ENCODE peak calls at places on chromosomes 6 and 20, in six cellular contexts. W, I, S, Z, F and M are unnamed samples.

GRCh38 chr6:2877057-2877882 is 25.8 kb downstream of the SERPINB9 start:
- DNase-seq in W (no peak), I (no peak), S (no peak), Z (no peak), F (no peak), M (peak; percentile 63)

GRCh38 chr6:105992315-105992961 is 93.7 kb upstream of the PRDM1 start:
- DNase-seq in W (peak; percentile 86), I (peak; percentile 77), S (peak; percentile 88), Z (peak; percentile 89), F (no peak), M (peak; percentile 85)

GRCh38 chr6:53410508-53411258 is 61.9 kb upstream of the ELOVL5 start:
- DNase-seq in W (peak; percentile 36), I (peak; percentile 25), S (peak; percentile 47), Z (peak; percentile 54), F (no peak), M (peak; percentile 37)

GRCh38 chr6:99885051-99885450 is 109.0 kb downstream of the MCHR2 start:
- DNase-seq in W (no peak), I (no peak), S (no peak), Z (no peak), F (no peak), M (no peak)

GRCh38 chr6:30689985-30690384 is 799 bp downstream of the NRM start:
- DNase-seq in W (no peak), I (no peak), S (peak; percentile 40), Z (no peak), F (no peak), M (no peak)

GRCh38 chr6:7991992-7992815 is 72.0 kb downstream of the BLOC1S5 start:
- DNase-seq in W (no peak), I (peak; percentile 61), S (peak; percentile 61), Z (no peak), F (no peak), M (no peak)

GRCh38 chr20:577167-577791 is 32.8 kb downstream of the TCF15 start:
- DNase-seq in W (no peak), I (no peak), S (no peak), Z (no peak), F (no peak), M (peak; percentile 40)

GRCh38 chr20:17875106-17875980 is 93.3 kb downstream of the SNX5 start:
- DNase-seq in W (peak; percentile 57), I (peak; percentile 80), S (peak; percentile 85), Z (no peak), F (no peak), M (peak; percentile 95)

GRCh38 chr6:31170987-31171671 is 647 bp upstream of the POU5F1 start:
- DNase-seq in W (no peak), I (no peak), S (no peak), Z (no peak), F (no peak), M (no peak)

GRCh38 chr6:87396595-87397392 is 11.0 kb upstream of the CFAP206 start:
- DNase-seq in W (no peak), I (no peak), S (no peak), Z (no peak), F (no peak), M (no peak)

GRCh38 chr20:13009682-13010406 is 1.1 kb downstream of the SPTLC3 start:
- DNase-seq in W (no peak), I (no peak), S (peak; percentile 45), Z (peak; percentile 17), F (no peak), M (peak; percentile 97)

GRCh38 chr20:22288156-22288555 is 296.2 kb downstream of the FOXA2 start:
- DNase-seq in W (no peak), I (no peak), S (no peak), Z (no peak), F (no peak), M (no peak)

GRCh38 chr20:14956538-14956937 is 619.1 kb upstream of the FLRT3 start:
- DNase-seq in W (no peak), I (no peak), S (no peak), Z (no peak), F (no peak), M (no peak)

GRCh38 chr6:105642708-105643107 is 239.8 kb upstream of the PREP start:
- DNase-seq in W (no peak), I (no peak), S (no peak), Z (no peak), F (no peak), M (no peak)

GRCh38 chr20:59777321-59777705 is 156.1 kb downstream of the SYCP2 start:
- DNase-seq in W (no peak), I (no peak), S (no peak), Z (no peak), F (peak; percentile 31), M (no peak)

GRCh38 chr6:134676307-134677281 is 273.3 kb downstream of the ALDH8A1 start:
- DNase-seq in W (no peak), I (no peak), S (no peak), Z (no peak), F (no peak), M (no peak)

GRCh38 chr20:43948455-43948854 is 33.8 kb downstream of the TOX2 start:
- DNase-seq in W (no peak), I (no peak), S (no peak), Z (no peak), F (no peak), M (no peak)

GRCh38 chr20:1426231-1426849 is 33.5 kb upstream of the FKBP1A start:
- DNase-seq in W (no peak), I (no peak), S (no peak), Z (no peak), F (no peak), M (no peak)

GRCh38 chr6:43076093-43076927 is at the start of gene PTK7:
- DNase-seq in W (no peak), I (peak; percentile 47), S (no peak), Z (no peak), F (no peak), M (peak; percentile 80)

GRCh38 chr6:157219201-157220200 is 103.8 kb downstream of the TMEM242 start:
- DNase-seq in W (no peak), I (no peak), S (no peak), Z (no peak), F (no peak), M (no peak)

GRCh38 chr6:109081516-109081915 is 13.1 kb downstream of the SESN1 start:
- DNase-seq in W (no peak), I (no peak), S (no peak), Z (no peak), F (no peak), M (no peak)

GRCh38 chr6:50056242-50056641 is 6.5 kb upstream of the DEFB112 start:
- DNase-seq in W (no peak), I (no peak), S (no peak), Z (no peak), F (no peak), M (no peak)
- H3K4me3 ChIP-seq in W (no peak overlapping the region), I (no peak overlapping the region), S (no peak overlapping the region), Z (no peak overlapping the region), F (no peak overlapping the region), M (no peak overlapping the region)

GRCh38 chr20:24138951-24139350 is 150.4 kb upstream of the GGTLC1 start:
- DNase-seq in W (no peak), I (no peak), S (no peak), Z (no peak), F (no peak), M (no peak)

GRCh38 chr20:24136659-24137246 is 148.2 kb upstream of the GGTLC1 start:
- DNase-seq in W (no peak), I (no peak), S (no peak), Z (no peak), F (no peak), M (no peak)

GRCh38 chr20:24141111-24141510 is 152.5 kb upstream of the GGTLC1 start:
- DNase-seq in W (no peak), I (no peak), S (no peak), Z (no peak), F (no peak), M (no peak)

GRCh38 chr20:24138126-24138857 is 149.7 kb upstream of the GGTLC1 start:
- DNase-seq in W (no peak), I (no peak), S (no peak), Z (no peak), F (no peak), M (no peak)

DNA sequence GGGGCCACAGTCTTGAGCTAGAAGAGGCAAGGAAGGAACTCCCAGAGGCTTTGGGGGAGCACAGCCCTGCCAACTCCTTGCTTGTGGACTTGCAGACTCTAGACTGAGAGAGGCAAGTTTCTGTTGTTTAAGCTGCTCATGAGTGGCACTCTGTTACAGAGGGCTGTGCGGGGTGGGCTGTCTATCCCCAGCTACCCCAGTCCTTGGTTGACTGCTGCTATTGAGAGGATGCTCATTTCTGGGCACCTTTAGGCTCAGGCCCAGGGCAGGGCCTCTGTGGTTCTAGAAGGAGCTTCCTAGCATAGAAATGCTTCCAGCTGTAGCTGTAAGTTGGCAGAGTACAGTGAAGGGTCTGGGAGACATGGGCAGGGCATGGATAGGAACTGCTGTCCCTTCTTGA is 151.3 kb upstream of the GGTLC1 start:
- DNase-seq in W (no peak), I (no peak), S (no peak), Z (no peak), F (no peak), M (no peak)
- H3K4me3 ChIP-seq in W (no peak overlapping the region), I (no peak overlapping the region), S (no peak overlapping the region), Z (no peak overlapping the region), F (no peak overlapping the region), M (no peak overlapping the region)

DNA sequence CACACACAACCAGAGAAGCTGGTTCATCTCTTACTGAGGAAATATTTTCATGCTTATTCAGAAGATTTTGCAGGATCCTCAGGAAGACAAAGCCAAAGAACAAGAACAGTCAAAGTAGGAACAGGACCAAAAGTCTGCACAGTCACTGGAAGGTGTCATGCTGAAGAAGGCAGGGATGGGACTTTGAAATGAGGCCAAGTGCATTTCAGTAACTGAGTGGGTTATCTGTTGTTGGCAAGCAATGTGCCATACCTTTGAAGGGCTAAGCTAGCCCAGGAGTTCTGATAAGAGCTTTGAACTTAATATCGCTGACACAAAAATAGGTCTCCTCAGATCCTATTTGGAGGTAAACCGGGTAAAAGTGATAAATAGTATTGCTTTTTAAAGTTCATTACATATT is 31.5 kb downstream of the SLC16A10 start:
- DNase-seq in W (no peak), I (no peak), S (no peak), Z (no peak), F (no peak), M (no peak)
- H3K4me3 ChIP-seq in W (no peak overlapping the region), I (no peak overlapping the region), S (no peak overlapping the region), Z (no peak overlapping the region), F (no peak overlapping the region), M (no peak overlapping the region)

DNA sequence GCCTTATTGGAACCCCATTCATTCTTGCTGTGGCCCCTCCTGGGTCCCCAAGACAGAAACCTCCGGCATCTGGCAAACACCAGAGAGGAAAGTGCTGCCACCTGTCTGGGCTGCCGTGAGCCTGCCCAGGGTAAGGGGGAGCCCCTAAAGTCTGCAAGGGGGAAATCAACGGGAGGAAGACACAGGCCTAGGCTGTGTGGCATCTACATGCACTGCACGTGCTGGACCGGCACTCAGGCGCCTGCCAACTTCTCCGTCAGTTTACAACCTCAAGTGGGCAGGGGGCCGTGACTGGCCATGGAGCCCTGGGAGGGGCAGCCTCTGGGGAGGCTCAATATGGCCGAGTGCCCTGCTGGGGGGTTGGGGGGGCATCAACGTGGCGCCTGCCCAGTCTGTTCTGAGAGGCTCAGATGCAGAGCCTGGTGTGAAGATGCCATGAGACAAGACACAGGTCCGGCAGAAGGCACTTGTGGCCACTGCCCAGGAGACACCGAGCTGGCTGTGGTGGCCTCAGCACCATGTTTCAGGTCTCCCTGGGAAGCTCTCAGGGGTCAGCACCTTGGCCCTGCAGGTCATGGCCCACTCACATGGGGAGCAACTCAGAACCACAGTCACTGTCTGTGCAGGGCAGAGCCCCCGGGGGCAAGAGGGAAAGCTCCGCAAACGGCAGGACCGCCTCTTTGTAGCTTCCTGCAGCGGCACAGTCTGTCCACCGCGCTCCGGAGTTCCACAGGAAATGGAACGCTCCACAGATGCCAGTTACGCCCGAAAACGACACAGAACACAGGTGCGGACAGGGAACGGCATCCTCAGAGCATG is 8.4 kb downstream of the UCKL1 start:
- DNase-seq in W (peak; percentile 26), I (peak; percentile 31), S (peak; percentile 51), Z (no peak), F (no peak), M (no peak)
- H3K4me3 ChIP-seq in W (no peak overlapping the region), I (no peak overlapping the region), S (no peak overlapping the region), Z (peak overlapping the region; percentile 61), F (peak overlapping the region; percentile 45), M (no peak overlapping the region)

GRCh38 chr20:52049001-52049731 is 142.4 kb downstream of the ZFP64 start:
- DNase-seq in W (no peak), I (no peak), S (no peak), Z (no peak), F (no peak), M (peak; percentile 45)
- H3K4me3 ChIP-seq in W (no peak overlapping the region), I (no peak overlapping the region), S (no peak overlapping the region), Z (no peak overlapping the region), F (no peak overlapping the region), M (no peak overlapping the region)